ENCODE peak calls at places on chromosomes 4 and X, in five cellular contexts. N is uterus, L is type B pancreatic cell, W is GM10248, D is mesothelial cell of epicardium. Y is an unnamed sample.
A peak's percentile ranks its signal among the peaks of the same experiment; 100 is the strongest.

GRCh38 chr4:23903859-23904438 is 14.1 kb upstream of the PPARGC1A start:
- DNase-seq in N (no peak), L (no peak), W (no peak), D (no peak), Y (no peak)

GRCh38 chr4:85717847-85718246 is 242.9 kb downstream of the ARHGAP24 start:
- DNase-seq in N (no peak), L (no peak), W (no peak), D (no peak), Y (no peak)

GRCh38 chr4:93183589-93183988 is 645.0 kb upstream of the ATOH1 start:
- DNase-seq in N (no peak), L (no peak), W (no peak), D (no peak), Y (no peak)

GRCh38 chrX:40644175-40644574 is 3.2 kb downstream of the CXorf38 start:
- DNase-seq in N (no peak), L (no peak), W (no peak), D (no peak), Y (no peak)

GRCh38 chr4:152098365-152099060 is 337.7 kb upstream of the GATB start:
- DNase-seq in N (no peak), L (no peak), W (no peak), D (no peak), Y (no peak)

GRCh38 chr4:26544421-26544820 is 39.5 kb upstream of the TBC1D19 start:
- DNase-seq in N (no peak), L (no peak), W (no peak), D (no peak), Y (no peak)

GRCh38 chr4:19832388-19832787 is 419.3 kb upstream of the SLIT2 start:
- DNase-seq in N (no peak), L (no peak), W (no peak), D (no peak), Y (no peak)

GRCh38 chrX:23803931-23804381 is 21.0 kb downstream of the SAT1 start:
- DNase-seq in N (no peak), L (no peak), W (no peak), D (no peak), Y (no peak)

GRCh38 chr4:127479031-127479622 is 153.6 kb upstream of the INTU start:
- DNase-seq in N (no peak), L (no peak), W (no peak), D (no peak), Y (no peak)

GRCh38 chr4:126850286-126850685 is 782.5 kb upstream of the INTU start:
- DNase-seq in N (no peak), L (no peak), W (no peak), D (no peak), Y (no peak)

GRCh38 chrX:147803948-147804347 is 107.8 kb upstream of the FMR1 start:
- DNase-seq in N (no peak), L (no peak), W (peak; percentile 15), D (no peak), Y (no peak)

GRCh38 chr4:75289843-75290616 is 224.2 kb downstream of the RCHY1 start:
- DNase-seq in N (no peak), L (no peak), W (peak; percentile 18), D (no peak), Y (no peak)

GRCh38 chr4:65367306-65367705 is 303.0 kb downstream of the EPHA5 start:
- DNase-seq in N (no peak), L (no peak), W (no peak), D (no peak), Y (no peak)

GRCh38 chr4:98643760-98644159 is 14.7 kb downstream of the TSPAN5 start:
- DNase-seq in N (no peak), L (no peak), W (no peak), D (no peak), Y (no peak)

GRCh38 chrX:19683358-19683757 is 168.1 kb upstream of the MAP3K15 start:
- DNase-seq in N (no peak), L (no peak), W (no peak), D (no peak), Y (no peak)

GRCh38 chr4:137299281-137299680 is 233.0 kb downstream of the PCDH18 start:
- DNase-seq in N (no peak), L (no peak), W (no peak), D (no peak), Y (no peak)

GRCh38 chr4:114698256-114698655 is 99.6 kb downstream of the UGT8 start:
- DNase-seq in N (no peak), L (no peak), W (no peak), D (no peak), Y (no peak)

GRCh38 chr4:114691865-114692264 is 93.3 kb downstream of the UGT8 start:
- DNase-seq in N (no peak), L (no peak), W (no peak), D (no peak), Y (no peak)

GRCh38 chr4:114692958-114693357 is 94.4 kb downstream of the UGT8 start:
- DNase-seq in N (no peak), L (no peak), W (no peak), D (no peak), Y (no peak)

GRCh38 chr4:114690571-114690970 is 92.0 kb downstream of the UGT8 start:
- DNase-seq in N (no peak), L (no peak), W (no peak), D (no peak), Y (no peak)

GRCh38 chr4:114694770-114695169 is 96.2 kb downstream of the UGT8 start:
- DNase-seq in N (no peak), L (no peak), W (peak; percentile 11), D (no peak), Y (no peak)
- TF ChIP-seq CTCF in N (peak; percentile 26), L (peak; percentile 86), W (peak; percentile 52), D (peak; percentile 80), Y (peak; percentile 67)

GRCh38 chrX:143340190-143340589 is 177.1 kb downstream of the SPANXN3 start:
- DNase-seq in N (no peak), L (no peak), W (no peak), D (no peak), Y (no peak)
- TF ChIP-seq CTCF in N (no peak), L (peak; percentile 49), W (no peak), D (no peak), Y (no peak)

GRCh38 chr4:89558147-89558546 is 250.5 kb upstream of the GPRIN3 start:
- DNase-seq in N (no peak), L (no peak), W (no peak), D (no peak), Y (no peak)
- TF ChIP-seq CTCF in N (no peak), L (peak; percentile 63), W (peak; percentile 23), D (no peak), Y (peak; percentile 48)

GRCh38 chrX:132023117-132023895 is at the start of gene STK26:
- DNase-seq in N (peak; percentile 79), L (peak; percentile 90), W (peak; percentile 80), D (peak; percentile 70), Y (peak; percentile 91)

GRCh38 chrX:132025085-132025484 is 2.0 kb downstream of the STK26 start:
- DNase-seq in N (no peak), L (no peak), W (no peak), D (no peak), Y (no peak)

GRCh38 chrX:132023896-132024386 is 839 bp downstream of the STK26 start:
- DNase-seq in N (peak; percentile 19), L (no peak), W (peak; percentile 36), D (no peak), Y (no peak)

GRCh38 chrX:132022863-132023116 is 312 bp upstream of the STK26 start:
- DNase-seq in N (no peak), L (no peak), W (no peak), D (no peak), Y (no peak)

DNA sequence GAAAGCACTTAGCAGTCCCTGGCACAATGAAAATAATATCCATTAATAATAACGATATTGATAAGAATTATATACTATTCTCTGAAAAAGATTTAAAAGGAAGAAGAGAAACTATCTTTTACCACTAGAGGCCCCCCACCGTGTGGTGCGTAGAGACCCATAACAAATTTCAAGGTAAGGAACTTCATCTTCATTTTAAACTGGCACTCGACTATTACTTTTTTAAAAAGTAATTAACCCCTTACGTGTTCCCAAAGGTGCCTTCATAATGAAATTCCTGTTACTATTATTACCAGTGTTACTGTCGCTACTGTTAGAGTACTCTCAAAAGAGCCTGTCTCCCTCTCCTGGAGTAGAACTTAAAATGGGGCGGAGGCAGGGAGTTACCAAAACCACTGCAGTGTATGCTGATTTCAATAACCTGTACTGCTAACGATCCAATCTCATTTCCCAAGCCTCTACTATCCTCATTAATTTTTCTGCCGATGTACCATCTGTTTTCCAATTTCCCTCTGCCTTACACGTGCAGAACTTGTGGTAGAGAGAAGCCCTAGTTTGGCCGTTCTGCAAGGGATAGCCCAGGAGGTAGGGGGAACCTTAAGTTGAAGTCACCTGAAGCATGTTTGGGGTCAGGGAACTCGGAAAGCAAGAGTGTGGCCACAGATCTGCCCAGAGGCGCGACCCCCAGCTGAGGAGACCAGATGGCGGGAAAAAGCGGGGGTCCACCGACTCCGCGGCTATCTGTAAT is 813 bp upstream of the STK26 start:
- DNase-seq in N (no peak), L (peak; percentile 71), W (no peak), D (no peak), Y (no peak)
- TF ChIP-seq CTCF in N (peak; percentile 19), L (peak; percentile 65), W (no peak), D (no peak), Y (peak; percentile 51)

GRCh38 chrX:45164021-45164621 is 36.6 kb downstream of the DIPK2B start:
- DNase-seq in N (no peak), L (no peak), W (no peak), D (no peak), Y (no peak)
- TF ChIP-seq CTCF in N (no peak), L (no peak), W (no peak), D (no peak), Y (no peak)

GRCh38 chr4:171433674-171434073 is 379.5 kb upstream of the GALNTL6 start:
- DNase-seq in N (no peak), L (no peak), W (no peak), D (no peak), Y (no peak)
- TF ChIP-seq CTCF in N (no peak), L (peak; percentile 61), W (no peak), D (peak; percentile 34), Y (no peak)

GRCh38 chr4:7962609-7963508 is 23.2 kb upstream of the AFAP1 start:
- DNase-seq in N (no peak), L (no peak), W (no peak), D (no peak), Y (no peak)

GRCh38 chr4:7966281-7967062 is 26.8 kb upstream of the AFAP1 start:
- DNase-seq in N (no peak), L (no peak), W (no peak), D (no peak), Y (no peak)

GRCh38 chr4:7963691-7964090 is 24.0 kb upstream of the AFAP1 start:
- DNase-seq in N (no peak), L (no peak), W (no peak), D (no peak), Y (no peak)

GRCh38 chr4:7964890-7965662 is 25.4 kb upstream of the AFAP1 start:
- DNase-seq in N (peak; percentile 86), L (no peak), W (no peak), D (no peak), Y (no peak)

GRCh38 chr4:7964459-7964858 is 24.8 kb upstream of the AFAP1 start:
- DNase-seq in N (no peak), L (no peak), W (no peak), D (no peak), Y (no peak)
- TF ChIP-seq CTCF in N (no peak), L (no peak), W (peak; percentile 30), D (no peak), Y (no peak)

DNA sequence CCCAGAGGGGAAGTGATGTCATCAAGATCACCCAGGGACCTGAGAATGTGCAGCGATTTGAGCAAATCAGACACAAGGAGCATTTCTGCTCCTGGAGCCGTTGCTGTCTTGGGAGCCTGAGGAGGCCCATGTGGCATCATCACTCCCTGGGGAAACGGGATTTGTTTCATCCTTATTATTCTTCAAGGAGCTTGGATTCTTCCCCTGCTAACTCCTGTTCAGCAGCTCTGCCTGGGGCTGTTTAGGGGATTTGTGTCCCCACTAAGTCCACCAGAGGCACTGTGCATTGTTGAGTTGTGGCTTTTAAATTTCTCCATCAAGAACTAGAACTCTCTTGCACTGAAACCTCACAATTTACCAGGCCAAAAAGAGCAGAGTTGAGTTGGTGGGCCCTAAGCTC is 104.2 kb upstream of the MSX1 start:
- DNase-seq in N (no peak), L (no peak), W (no peak), D (no peak), Y (no peak)
- TF ChIP-seq CTCF in N (no peak), L (no peak), W (no peak), D (no peak), Y (no peak)

Y was measured in osteocyte.